ENCODE peak calls at places on chromosomes 7 and 10, in six cellular contexts. T, X, J, E, L and N are unnamed samples.

GRCh38 chr10:92387289-92387940 is 96.4 kb downstream of the MARCHF5 start:
- DNase-seq in T (peak), E (peak), J (peak), L (no peak), X (peak), N (peak)

GRCh38 chr7:155166673-155167370 is 96.7 kb downstream of the HTR5A start:
- DNase-seq in E (no peak), T (no peak), X (peak), J (no peak), L (no peak), N (peak)

GRCh38 chr7:43583424-43584199 is 704 bp downstream of the STK17A start:
- DNase-seq in L (no peak), X (no peak), E (peak), J (peak), T (peak), N (peak)

GRCh38 chr10:98371421-98371820 is 43.6 kb downstream of the PYROXD2 start:
- DNase-seq in E (no peak), X (no peak), J (no peak), L (no peak), T (no peak), N (no peak)

GRCh38 chr10:96118604-96119450 is 11.3 kb upstream of the ZNF518A start:
- DNase-seq in L (no peak), J (no peak), X (no peak), T (no peak), E (peak), N (no peak)

GRCh38 chr10:67575530-67575929 is 120.5 kb downstream of the CTNNA3 start:
- DNase-seq in J (no peak), T (no peak), E (no peak), L (no peak), X (no peak), N (no peak)

GRCh38 chr10:3850999-3851937 is 66.3 kb upstream of the KLF6 start:
- DNase-seq in J (no peak), E (peak), T (no peak), L (peak), X (no peak), N (peak)

GRCh38 chr7:134710511-134710853 is 63.8 kb downstream of the BPGM start:
- DNase-seq in X (no peak), E (no peak), J (no peak), T (no peak), L (no peak), N (no peak)

GRCh38 chr7:30694218-30694745 is 12.0 kb upstream of the CRHR2 start:
- DNase-seq in L (no peak), T (no peak), X (no peak), E (peak), J (no peak), N (no peak)

GRCh38 chr7:3408814-3409595 is 108.0 kb downstream of the SDK1 start:
- DNase-seq in E (no peak), L (no peak), J (no peak), T (no peak), X (no peak), N (no peak)

GRCh38 chr10:70137927-70138883 is 5.6 kb upstream of the AIFM2 start:
- DNase-seq in E (no peak), J (no peak), T (peak), X (no peak), L (no peak), N (no peak)

GRCh38 chr7:151403764-151404163 is 6.1 kb downstream of the WDR86 start:
- DNase-seq in T (no peak), J (no peak), E (no peak), X (peak), L (no peak), N (no peak)

GRCh38 chr7:132497098-132497497 is 79.2 kb downstream of the PLXNA4 start:
- DNase-seq in L (no peak), T (no peak), J (peak), E (no peak), X (no peak), N (no peak)

GRCh38 chr10:89213191-89213808 is 6.2 kb upstream of the CH25H start:
- DNase-seq in L (no peak), T (no peak), X (peak), J (peak), E (peak), N (no peak)

GRCh38 chr10:121188005-121188404 is 336.8 kb downstream of the WDR11 start:
- DNase-seq in E (no peak), L (no peak), J (no peak), T (no peak), X (no peak), N (no peak)

GRCh38 chr7:152663101-152663740 is 12.7 kb downstream of the XRCC2 start:
- DNase-seq in E (no peak), X (no peak), J (no peak), L (no peak), T (no peak), N (no peak)

GRCh38 chr7:106484562-106484961 is 176.4 kb downstream of the CCDC71L start:
- DNase-seq in X (no peak), L (no peak), J (no peak), T (no peak), E (no peak), N (peak)

GRCh38 chr7:84085147-84085546 is 109.4 kb downstream of the SEMA3A start:
- DNase-seq in E (peak), T (no peak), J (no peak), L (no peak), X (no peak), N (no peak)

GRCh38 chr7:120168066-120168465 is 104.9 kb upstream of the KCND2 start:
- DNase-seq in E (no peak), L (no peak), J (no peak), T (no peak), X (no peak), N (no peak)

GRCh38 chr10:68561804-68562649 is 1.9 kb downstream of the TET1 start:
- DNase-seq in E (no peak), T (peak), X (peak), L (no peak), J (peak), N (no peak)

GRCh38 chr10:112353046-112353445 is 20.9 kb upstream of the ACSL5 start:
- DNase-seq in T (no peak), L (no peak), X (no peak), J (no peak), E (no peak), N (no peak)

GRCh38 chr7:28520074-28521015 is 108.0 kb downstream of the CREB5 start:
- DNase-seq in X (no peak), J (no peak), E (no peak), T (no peak), L (no peak), N (no peak)

DNA sequence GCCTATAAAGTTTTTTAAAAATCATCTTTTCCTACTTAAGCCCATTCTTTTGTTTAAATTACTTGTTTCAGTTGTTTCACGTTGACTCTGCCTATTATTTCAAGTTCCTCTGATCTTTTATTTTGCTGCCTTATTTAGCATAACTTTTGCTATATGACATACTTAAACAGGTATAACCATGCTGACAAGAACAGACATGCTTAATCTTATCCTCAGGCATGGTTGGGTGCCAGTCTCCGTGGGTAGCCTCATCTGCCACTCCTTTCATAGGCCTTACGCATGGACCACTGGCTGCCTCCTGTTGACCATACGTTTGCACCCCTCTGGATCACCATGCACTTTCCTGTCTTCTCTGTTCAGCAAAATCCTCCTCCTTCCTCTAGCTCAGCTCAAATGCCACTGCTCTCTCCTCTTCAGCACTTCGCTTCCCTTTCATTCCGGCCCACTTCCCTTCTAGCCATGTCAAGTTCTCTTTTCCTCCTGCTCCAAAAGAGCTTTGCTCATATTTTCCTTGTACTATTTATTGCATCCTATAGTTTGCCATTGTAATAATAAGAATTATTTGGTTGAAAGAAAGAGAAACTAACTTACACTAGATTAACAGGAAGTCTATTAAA is 10.0 kb upstream of the TSPAN33 start:
- DNase-seq in L (no peak), E (no peak), X (no peak), T (no peak), J (no peak), N (peak)
- H3K27ac ChIP-seq in L (peak), E (no peak), X (no peak), T (no peak), J (no peak), N (peak)

DNA sequence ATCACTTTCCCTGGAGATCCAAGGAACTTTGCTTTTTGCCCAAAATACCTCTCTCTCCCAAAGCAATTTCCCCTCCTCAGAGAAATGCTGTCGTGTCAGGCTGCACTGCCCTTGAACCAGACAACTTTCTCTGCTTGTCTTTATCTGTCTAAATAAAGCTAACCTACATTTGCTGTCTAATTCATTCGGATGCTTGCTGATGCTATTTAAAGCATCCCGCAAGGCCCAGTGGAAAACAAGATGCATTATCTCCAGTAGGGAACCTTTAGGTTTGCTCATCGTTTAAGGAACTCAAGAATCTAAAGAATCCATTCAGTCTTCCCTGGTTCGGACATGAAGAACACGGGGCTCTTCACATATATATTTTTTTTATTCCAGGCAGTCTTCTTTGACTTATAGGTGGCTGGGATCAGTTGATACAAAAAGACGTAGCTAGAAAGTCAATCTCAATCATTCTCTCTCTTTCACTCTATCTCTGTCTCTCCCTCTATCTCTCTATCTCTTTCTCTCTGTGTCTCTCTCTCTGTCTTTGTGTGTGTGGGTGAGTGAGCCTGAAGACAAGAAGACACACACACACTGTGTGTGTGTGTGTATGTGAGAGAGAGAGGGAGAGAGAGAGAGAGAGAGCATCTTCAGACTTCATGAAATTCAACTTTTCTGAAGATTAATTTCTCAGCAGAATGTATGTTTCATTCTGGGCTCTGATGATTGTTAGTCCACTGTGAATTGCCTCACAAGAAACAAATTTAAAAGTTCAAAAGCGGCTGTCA is 92.8 kb upstream of the MKLN1 start:
- DNase-seq in E (no peak), L (no peak), X (no peak), J (no peak), T (no peak), N (no peak)
- TF ChIP-seq GABPA in E (no peak), L (no peak), X (no peak), J (no peak), T (no peak), N (no peak)

GRCh38 chr7:158419238-158419785 is 168.3 kb downstream of the PTPRN2 start:
- DNase-seq in L (no peak), X (no peak), T (no peak), E (no peak), J (no peak), N (no peak)

GRCh38 chr7:158411232-158411950 is 176.2 kb downstream of the PTPRN2 start:
- DNase-seq in L (no peak), E (no peak), J (no peak), X (no peak), T (no peak), N (no peak)

GRCh38 chr7:158416283-158416933 is 171.2 kb downstream of the PTPRN2 start:
- DNase-seq in L (no peak), J (no peak), T (no peak), X (no peak), E (no peak), N (no peak)

GRCh38 chr7:158413962-158414961 is 173.4 kb downstream of the PTPRN2 start:
- DNase-seq in E (no peak), J (no peak), X (no peak), T (no peak), L (no peak), N (no peak)

GRCh38 chr7:158415316-158415715 is 172.3 kb downstream of the PTPRN2 start:
- DNase-seq in X (no peak), T (no peak), L (no peak), J (no peak), E (no peak), N (no peak)
- H3K27ac ChIP-seq in X (no peak), T (no peak), L (no peak), J (no peak), E (no peak), N (no peak)

GRCh38 chr10:44261710-44262455 is 123.0 kb downstream of the CXCL12 start:
- DNase-seq in L (peak), T (no peak), J (peak), X (no peak), E (no peak), N (no peak)
- TF ChIP-seq GABPA in L (no peak), T (no peak), J (no peak), X (no peak), E (no peak), N (no peak)

GRCh38 chr10:18625906-18626305 is 25.5 kb downstream of the NSUN6 start:
- DNase-seq in T (no peak), L (no peak), X (no peak), E (no peak), J (no peak), N (no peak)
- H3K27ac ChIP-seq in T (no peak), L (no peak), X (no peak), E (no peak), J (no peak), N (no peak)

GRCh38 chr10:128180843-128181242 is 54.6 kb upstream of the MKI67 start:
- DNase-seq in L (no peak), X (no peak), E (no peak), J (no peak), T (no peak), N (peak)
- TF ChIP-seq GABPA in L (no peak), X (no peak), E (no peak), J (no peak), T (no peak), N (no peak)

GRCh38 chr10:125155669-125156068 is 4.7 kb downstream of the CTBP2 start:
- DNase-seq in L (no peak), J (no peak), E (no peak), T (no peak), X (no peak), N (no peak)

GRCh38 chr10:125152646-125153368 is 7.6 kb downstream of the CTBP2 start:
- DNase-seq in X (no peak), J (no peak), L (no peak), E (no peak), T (no peak), N (no peak)

GRCh38 chr10:125155101-125155500 is 5.3 kb downstream of the CTBP2 start:
- DNase-seq in J (no peak), T (no peak), L (no peak), E (no peak), X (no peak), N (no peak)

GRCh38 chr10:125154529-125154928 is 5.8 kb downstream of the CTBP2 start:
- DNase-seq in E (no peak), X (no peak), J (no peak), L (no peak), T (no peak), N (no peak)

GRCh38 chr10:125153693-125154490 is 6.5 kb downstream of the CTBP2 start:
- DNase-seq in L (no peak), E (no peak), X (no peak), T (no peak), J (no peak), N (no peak)
- H3K27ac ChIP-seq in L (no peak), E (no peak), X (peak), T (peak), J (no peak), N (peak)

DNA sequence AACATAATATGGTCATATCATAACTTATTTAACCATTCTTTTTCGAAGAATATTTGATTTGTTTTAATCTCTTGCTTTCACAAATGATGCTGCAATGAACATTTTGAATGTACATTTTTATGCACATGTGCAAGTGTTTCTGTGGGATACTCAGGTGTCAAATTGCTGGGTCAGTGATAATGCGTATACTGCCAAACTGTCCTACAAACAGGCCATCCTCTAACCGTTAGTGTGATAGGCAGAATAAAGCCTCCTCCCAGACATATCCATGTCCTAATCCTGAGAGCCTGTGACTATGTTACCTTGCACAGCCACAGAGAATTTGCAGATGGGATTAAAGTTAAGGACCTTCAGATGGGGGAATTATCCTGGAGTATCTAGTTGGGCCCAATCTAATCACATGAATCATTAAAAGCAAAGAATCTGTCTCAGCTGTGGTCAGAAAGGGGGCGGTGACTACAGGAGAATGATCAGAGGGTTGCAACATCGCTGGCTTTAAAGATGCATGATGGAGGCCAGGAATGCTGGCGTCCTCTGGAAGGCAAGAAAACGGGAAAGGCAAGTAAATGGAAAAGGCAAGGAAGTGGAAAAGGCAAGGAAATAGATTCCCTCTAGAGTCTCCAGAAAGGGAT is 46.7 kb downstream of the FZD1 start:
- DNase-seq in X (no peak), E (no peak), T (no peak), J (no peak), L (no peak), N (no peak)
- TF ChIP-seq GABPA in X (no peak), E (no peak), T (no peak), J (no peak), L (no peak), N (no peak)

DNA sequence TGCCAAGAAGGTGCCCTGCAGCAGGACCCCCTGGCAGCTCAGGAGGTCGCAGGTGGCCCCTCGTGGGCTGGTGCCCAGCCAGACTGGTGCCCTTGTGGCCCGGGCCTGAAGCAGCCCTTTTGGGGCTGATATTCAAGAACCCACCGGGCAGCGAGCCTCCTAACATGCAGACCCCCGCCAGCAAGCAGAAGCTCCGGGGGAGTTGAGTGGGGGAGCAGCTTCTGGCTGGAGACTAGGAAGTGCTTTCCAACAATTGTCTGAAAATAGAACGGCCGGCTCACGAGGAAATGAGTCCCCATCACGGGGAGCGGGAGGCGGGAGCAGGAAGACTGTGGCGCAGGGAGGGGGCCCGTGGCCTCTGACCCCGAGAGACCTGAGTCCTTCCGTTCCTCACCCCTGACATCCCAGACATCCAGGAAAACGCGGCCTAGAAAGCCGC is 9.5 kb upstream of the INTS1 start:
- DNase-seq in E (no peak), T (no peak), L (no peak), X (no peak), J (no peak), N (no peak)
- H3K27ac ChIP-seq in E (no peak), T (no peak), L (no peak), X (peak), J (peak), N (peak)

DNA sequence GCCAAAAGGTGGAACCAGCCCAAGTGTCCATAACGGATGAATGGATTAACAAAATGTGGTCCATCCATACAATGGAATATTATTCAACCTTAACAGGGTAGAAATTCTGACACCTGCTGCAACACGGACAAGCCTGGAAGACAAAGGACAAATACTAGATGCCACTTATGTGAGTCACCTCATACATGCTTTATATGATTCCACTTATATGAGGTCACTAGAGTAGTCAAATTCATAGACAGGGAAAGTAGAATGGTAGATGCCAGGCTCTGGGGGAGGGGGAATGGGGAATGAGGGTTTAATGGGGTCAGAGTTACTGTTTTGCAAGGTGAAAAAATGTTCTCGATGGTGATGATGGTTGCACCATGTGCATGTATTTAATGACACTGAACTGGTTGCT is 34.0 kb upstream of the CYTH3 start:
- DNase-seq in T (no peak), L (no peak), X (no peak), E (peak), J (no peak), N (no peak)
- TF ChIP-seq GABPA in T (no peak), L (no peak), X (no peak), E (no peak), J (no peak), N (no peak)